ENCODE peak calls at places on chromosomes 1 and 21, in five cellular contexts. One of them, this sample, is unnamed.

GRCh38 chr1:226643701-226644540 is 95.2 kb downstream of the ITPKB start:
- DNase-seq in heart right ventricle: no peak
- DNase-seq in heart left ventricle: no peak
- DNase-seq in RWPE1: no peak
- DNase-seq in GM23338: no peak
- DNase-seq in this sample: peak; percentile 39

GRCh38 chr1:41740630-41741239 is 178.0 kb downstream of the HIVEP3 start:
- DNase-seq in heart right ventricle: no peak
- DNase-seq in heart left ventricle: no peak
- DNase-seq in RWPE1: no peak
- DNase-seq in GM23338: no peak
- DNase-seq in this sample: peak; percentile 29

GRCh38 chr1:157073944-157074685 is 25.5 kb downstream of the ETV3L start:
- DNase-seq in heart right ventricle: peak; percentile 70
- DNase-seq in heart left ventricle: peak; percentile 74
- DNase-seq in RWPE1: no peak
- DNase-seq in GM23338: peak; percentile 88
- DNase-seq in this sample: peak; percentile 87

GRCh38 chr1:222618001-222618879 is at the start of gene MIA3:
- DNase-seq in heart right ventricle: no peak
- DNase-seq in heart left ventricle: no peak
- DNase-seq in RWPE1: peak; percentile 84
- DNase-seq in GM23338: peak; percentile 79
- DNase-seq in this sample: peak; percentile 36

GRCh38 chr21:21084179-21084578 is 86.0 kb downstream of the NCAM2 start:
- DNase-seq in heart right ventricle: no peak
- DNase-seq in heart left ventricle: no peak
- DNase-seq in RWPE1: no peak
- DNase-seq in GM23338: no peak
- DNase-seq in this sample: no peak

GRCh38 chr21:42782723-42783247 is 96.6 kb downstream of the WDR4 start:
- DNase-seq in heart right ventricle: no peak
- DNase-seq in heart left ventricle: no peak
- DNase-seq in RWPE1: no peak
- DNase-seq in GM23338: no peak
- DNase-seq in this sample: no peak

GRCh38 chr1:67970088-67970487 is 80.3 kb downstream of the DIRAS3 start:
- DNase-seq in heart right ventricle: no peak
- DNase-seq in heart left ventricle: no peak
- DNase-seq in RWPE1: peak; percentile 71
- DNase-seq in GM23338: no peak
- DNase-seq in this sample: no peak

GRCh38 chr21:34298797-34299539 is 64.8 kb upstream of the KCNE2 start:
- DNase-seq in heart right ventricle: no peak
- DNase-seq in heart left ventricle: no peak
- DNase-seq in RWPE1: no peak
- DNase-seq in GM23338: no peak
- DNase-seq in this sample: peak; percentile 59

GRCh38 chr1:163166886-163167555 is 35.7 kb downstream of the RGS5 start:
- DNase-seq in heart right ventricle: no peak
- DNase-seq in heart left ventricle: no peak
- DNase-seq in RWPE1: no peak
- DNase-seq in GM23338: peak; percentile 35
- DNase-seq in this sample: no peak

GRCh38 chr1:12344611-12345299 is 114.9 kb downstream of the VPS13D start:
- DNase-seq in heart right ventricle: no peak
- DNase-seq in heart left ventricle: peak; percentile 24
- DNase-seq in RWPE1: no peak
- DNase-seq in GM23338: no peak
- DNase-seq in this sample: peak; percentile 52

GRCh38 chr1:95532335-95532734 is 298.3 kb downstream of the RWDD3 start:
- DNase-seq in heart right ventricle: no peak
- DNase-seq in heart left ventricle: no peak
- DNase-seq in RWPE1: no peak
- DNase-seq in GM23338: peak; percentile 53
- DNase-seq in this sample: no peak

GRCh38 chr1:241532173-241532553 is at the start of gene KMO:
- DNase-seq in heart right ventricle: no peak
- DNase-seq in heart left ventricle: no peak
- DNase-seq in RWPE1: no peak
- DNase-seq in GM23338: no peak
- DNase-seq in this sample: no peak

GRCh38 chr1:186311375-186312051 is 63.5 kb downstream of the TPR start:
- DNase-seq in heart right ventricle: no peak
- DNase-seq in heart left ventricle: no peak
- DNase-seq in RWPE1: no peak
- DNase-seq in GM23338: no peak
- DNase-seq in this sample: no peak

GRCh38 chr1:1306070-1306660 is 1.6 kb downstream of the ACAP3 start:
- DNase-seq in heart right ventricle: no peak
- DNase-seq in heart left ventricle: no peak
- DNase-seq in RWPE1: no peak
- DNase-seq in GM23338: peak; percentile 60
- DNase-seq in this sample: no peak

GRCh38 chr1:156670791-156671190 is 6.4 kb downstream of the NES start:
- DNase-seq in heart right ventricle: no peak
- DNase-seq in heart left ventricle: no peak
- DNase-seq in RWPE1: no peak
- DNase-seq in GM23338: no peak
- DNase-seq in this sample: no peak

DNA sequence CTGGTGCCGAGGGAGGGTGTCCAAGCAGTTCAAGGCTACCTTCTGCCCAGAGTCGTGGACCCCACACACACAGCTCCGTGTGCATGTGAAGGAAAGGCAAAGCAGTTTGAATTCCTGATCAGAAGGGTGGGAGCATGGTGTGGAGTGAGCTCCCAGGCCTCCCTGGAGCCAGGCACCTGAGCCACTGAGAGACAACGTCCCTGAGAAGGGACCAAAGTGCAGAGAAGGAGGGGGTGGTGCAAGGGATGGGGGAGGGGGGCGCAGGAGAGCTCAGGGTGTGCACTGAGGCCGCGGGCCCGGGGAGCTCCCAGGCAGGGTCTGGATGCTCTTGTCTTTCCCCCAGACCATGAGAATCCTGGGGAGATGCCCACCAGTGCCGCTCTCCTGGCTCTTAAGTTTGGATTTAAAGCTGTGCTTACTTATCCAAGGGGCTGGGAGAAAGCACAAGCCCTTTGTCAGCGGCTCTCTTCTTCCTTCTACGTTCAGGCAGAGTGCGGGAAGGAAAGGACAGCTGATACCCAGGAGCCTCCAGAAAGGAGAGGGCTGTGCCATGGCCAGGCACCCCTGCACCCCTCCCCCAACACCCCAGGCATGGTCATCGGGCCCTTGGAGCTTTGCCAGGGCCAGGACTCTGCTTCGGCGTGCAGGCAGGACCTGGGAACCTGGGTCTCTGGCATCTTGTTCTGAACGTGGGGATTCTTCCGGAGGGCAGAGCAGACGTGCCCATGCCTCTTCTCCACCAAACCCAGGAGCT is 24.1 kb downstream of the ACTA1 start:
- DNase-seq in heart right ventricle: no peak
- DNase-seq in heart left ventricle: no peak
- DNase-seq in RWPE1: no peak
- DNase-seq in GM23338: peak; percentile 20
- DNase-seq in this sample: peak; percentile 69
- H3K27ac ChIP-seq in heart right ventricle: peak overlapping the region; percentile 17
- H3K27ac ChIP-seq in heart left ventricle: peak overlapping the region; percentile 88
- H3K27ac ChIP-seq in RWPE1: no peak overlapping the region
- H3K27ac ChIP-seq in GM23338: no peak overlapping the region
- H3K27ac ChIP-seq in this sample: peak overlapping the region; percentile 91

GRCh38 chr1:36349241-36349671 is 25.8 kb upstream of the EVA1B start:
- DNase-seq in heart right ventricle: no peak
- DNase-seq in heart left ventricle: no peak
- DNase-seq in RWPE1: peak; percentile 38
- DNase-seq in GM23338: no peak
- DNase-seq in this sample: no peak
- H3K27ac ChIP-seq in heart right ventricle: peak overlapping the region; percentile 19
- H3K27ac ChIP-seq in heart left ventricle: peak overlapping the region; percentile 49
- H3K27ac ChIP-seq in RWPE1: peak overlapping the region; percentile 92
- H3K27ac ChIP-seq in GM23338: no peak overlapping the region
- H3K27ac ChIP-seq in this sample: peak overlapping the region; percentile 88

GRCh38 chr1:214566158-214567104 is 15.0 kb upstream of the PTPN14 start:
- DNase-seq in heart right ventricle: no peak
- DNase-seq in heart left ventricle: no peak
- DNase-seq in RWPE1: peak; percentile 62
- DNase-seq in GM23338: no peak
- DNase-seq in this sample: peak; percentile 48

GRCh38 chr1:214569357-214570004 is 18.1 kb upstream of the PTPN14 start:
- DNase-seq in heart right ventricle: no peak
- DNase-seq in heart left ventricle: no peak
- DNase-seq in RWPE1: no peak
- DNase-seq in GM23338: no peak
- DNase-seq in this sample: no peak

GRCh38 chr1:214568328-214568727 is 16.9 kb upstream of the PTPN14 start:
- DNase-seq in heart right ventricle: no peak
- DNase-seq in heart left ventricle: no peak
- DNase-seq in RWPE1: no peak
- DNase-seq in GM23338: no peak
- DNase-seq in this sample: no peak

GRCh38 chr1:214570442-214570841 is 19.0 kb upstream of the PTPN14 start:
- DNase-seq in heart right ventricle: no peak
- DNase-seq in heart left ventricle: no peak
- DNase-seq in RWPE1: no peak
- DNase-seq in GM23338: no peak
- DNase-seq in this sample: no peak

GRCh38 chr1:214567481-214567980 is 16.1 kb upstream of the PTPN14 start:
- DNase-seq in heart right ventricle: no peak
- DNase-seq in heart left ventricle: no peak
- DNase-seq in RWPE1: no peak
- DNase-seq in GM23338: no peak
- DNase-seq in this sample: no peak
- H3K27ac ChIP-seq in heart right ventricle: no peak overlapping the region
- H3K27ac ChIP-seq in heart left ventricle: no peak overlapping the region
- H3K27ac ChIP-seq in RWPE1: no peak overlapping the region
- H3K27ac ChIP-seq in GM23338: no peak overlapping the region
- H3K27ac ChIP-seq in this sample: no peak overlapping the region

DNA sequence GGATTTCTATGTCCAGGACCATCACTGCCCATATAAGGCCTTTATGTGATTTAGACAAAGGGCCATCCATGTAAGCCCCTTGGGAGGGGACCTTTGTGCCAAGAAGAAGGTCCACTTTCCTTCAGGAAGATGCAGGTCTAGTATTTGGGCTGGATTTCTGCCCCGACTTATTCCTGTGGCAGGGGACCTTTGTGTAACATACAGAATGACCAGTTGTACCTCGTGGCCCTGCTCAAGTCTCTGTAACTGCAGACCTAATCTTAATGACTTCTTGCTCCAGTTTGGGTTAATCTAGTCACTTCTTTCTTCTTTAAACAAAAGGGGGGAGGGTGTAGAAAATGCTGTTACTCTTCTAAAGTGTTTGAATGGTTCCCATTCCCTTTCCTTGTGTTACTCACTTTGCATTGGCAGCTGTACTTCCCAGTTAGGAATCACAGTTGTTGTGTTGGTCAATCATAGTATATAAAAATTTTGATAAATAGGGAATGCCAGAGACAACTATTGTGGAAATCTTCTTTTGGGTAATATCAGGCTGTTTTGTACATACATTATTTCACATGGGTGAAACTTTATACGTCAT is 54.2 kb downstream of the MIGA1 start:
- DNase-seq in heart right ventricle: no peak
- DNase-seq in heart left ventricle: no peak
- DNase-seq in RWPE1: no peak
- DNase-seq in GM23338: no peak
- DNase-seq in this sample: no peak
- H3K27ac ChIP-seq in heart right ventricle: peak overlapping the region; percentile 73
- H3K27ac ChIP-seq in heart left ventricle: peak overlapping the region; percentile 90
- H3K27ac ChIP-seq in RWPE1: peak overlapping the region; percentile 37
- H3K27ac ChIP-seq in GM23338: no peak overlapping the region
- H3K27ac ChIP-seq in this sample: peak overlapping the region; percentile 100

DNA sequence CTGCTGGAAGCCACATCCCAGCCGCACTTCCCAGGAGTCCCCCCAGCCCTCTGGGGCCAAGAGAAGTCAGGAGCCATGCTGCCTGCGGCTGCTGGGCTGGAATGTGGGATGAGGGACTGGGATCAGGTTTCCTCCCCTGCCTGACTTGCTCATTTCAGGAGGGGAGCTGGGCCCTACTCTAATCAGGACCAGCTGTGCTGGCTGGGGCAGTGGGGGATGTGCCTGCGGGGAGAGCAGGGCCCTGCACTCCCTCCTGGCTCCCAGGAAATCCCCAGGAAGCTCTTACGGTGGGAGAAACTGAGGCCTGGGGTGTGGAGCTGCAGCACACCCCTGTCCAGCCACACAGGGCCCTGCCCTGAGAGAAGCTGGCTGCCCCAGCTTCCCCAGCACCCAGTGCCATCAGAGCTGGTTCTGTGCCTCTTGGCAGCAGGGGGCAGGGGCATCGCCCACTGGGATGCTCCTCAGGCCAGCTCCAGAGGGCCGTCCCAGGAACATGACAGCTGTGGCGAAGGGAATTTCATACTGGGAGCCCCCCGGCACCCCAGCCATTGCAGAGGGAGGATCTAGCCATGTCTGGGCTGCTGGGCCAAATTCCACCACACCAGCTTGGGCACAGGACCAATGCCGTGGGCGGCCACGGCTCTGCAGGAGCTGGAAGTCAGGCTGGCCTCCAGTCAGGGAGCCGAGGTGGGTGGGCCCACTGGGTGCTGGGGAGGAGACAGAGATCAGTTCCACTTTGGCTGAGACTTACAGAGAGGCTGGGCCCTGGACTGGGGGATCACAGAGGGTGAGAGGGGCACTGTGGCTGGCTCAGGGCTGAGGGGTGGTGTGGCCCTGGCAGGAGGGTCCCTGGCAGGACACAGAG is 21.3 kb upstream of the PRSS38 start:
- DNase-seq in heart right ventricle: peak; percentile 55
- DNase-seq in heart left ventricle: peak; percentile 67
- DNase-seq in RWPE1: peak; percentile 47
- DNase-seq in GM23338: peak; percentile 84
- DNase-seq in this sample: peak; percentile 88
- H3K27ac ChIP-seq in heart right ventricle: no peak overlapping the region
- H3K27ac ChIP-seq in heart left ventricle: no peak overlapping the region
- H3K27ac ChIP-seq in RWPE1: peak overlapping the region; percentile 83
- H3K27ac ChIP-seq in GM23338: no peak overlapping the region
- H3K27ac ChIP-seq in this sample: no peak overlapping the region

DNA sequence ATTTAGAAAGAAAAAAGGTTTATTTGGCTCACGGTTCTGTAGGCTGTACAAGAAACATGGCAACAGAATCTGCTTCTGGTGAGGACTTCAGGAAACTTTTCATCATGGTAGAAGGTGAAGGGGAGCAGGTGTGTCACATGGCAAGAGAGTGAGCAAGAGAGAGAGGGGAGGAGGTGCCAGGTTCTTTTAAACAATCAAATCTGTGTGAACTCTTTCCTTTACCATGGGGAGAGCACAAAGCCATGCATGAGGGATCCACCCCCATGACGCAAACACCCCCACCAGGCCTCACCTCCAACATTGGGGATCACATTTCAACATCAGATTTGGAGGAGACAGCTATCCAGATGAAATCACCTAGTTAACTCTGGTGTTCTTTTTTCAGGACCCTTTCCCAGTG is 103.6 kb downstream of the GALNT2 start:
- DNase-seq in heart right ventricle: no peak
- DNase-seq in heart left ventricle: peak; percentile 5
- DNase-seq in RWPE1: no peak
- DNase-seq in GM23338: peak; percentile 42
- DNase-seq in this sample: no peak
- H3K27ac ChIP-seq in heart right ventricle: no peak overlapping the region
- H3K27ac ChIP-seq in heart left ventricle: no peak overlapping the region
- H3K27ac ChIP-seq in RWPE1: no peak overlapping the region
- H3K27ac ChIP-seq in GM23338: no peak overlapping the region
- H3K27ac ChIP-seq in this sample: no peak overlapping the region

This sample was measured in right cardiac atrium.